ENCODE peak calls at places on chromosomes 5 and 9, in eight cellular contexts. G is frontal cortex; X is renal cortical epithelial cell; Z is GF-D8; O is activated CD8-positive, alpha-beta memory T cell treated with anti-CD3 and anti-CD28 coated beads, Interleukin-2, amount 50 U/mL, for 48 hours; B is ascending aorta; Y is choroid plexus epithelial cell; I is posterior cingulate gyrus. S is an unnamed sample.
A peak's percentile ranks its signal among the peaks of the same experiment; 100 is the strongest.

GRCh38 chr9:123399803-123400378 is 43.9 kb downstream of the CRB2 start:
- DNase-seq in G (no peak), X (no peak), Z (no peak), O (peak; percentile 73), B (no peak), Y (no peak), I (no peak), S (peak; percentile 58)

GRCh38 chr5:1886634-1887399 is 4.1 kb upstream of the IRX4 start:
- DNase-seq in G (peak; percentile 35), X (no peak), Z (no peak), O (no peak), B (no peak), Y (no peak), I (peak; percentile 16), S (no peak)

GRCh38 chr5:120767171-120767820 is 303.2 kb downstream of the PRR16 start:
- DNase-seq in G (no peak), X (peak; percentile 51), Z (no peak), O (no peak), B (no peak), Y (peak; percentile 76), I (no peak), S (no peak)

GRCh38 chr5:135576075-135576599 is 2.7 kb downstream of the CXCL14 start:
- DNase-seq in G (no peak), X (peak; percentile 60), Z (no peak), O (no peak), B (no peak), Y (peak; percentile 45), I (no peak), S (no peak)

GRCh38 chr9:36934478-36935065 is 99.5 kb downstream of the PAX5 start:
- DNase-seq in G (no peak), X (no peak), Z (no peak), O (no peak), B (no peak), Y (no peak), I (no peak), S (no peak)

GRCh38 chr9:87276327-87276841 is 221.3 kb upstream of the DAPK1 start:
- DNase-seq in G (no peak), X (peak; percentile 49), Z (no peak), O (no peak), B (no peak), Y (peak; percentile 95), I (no peak), S (no peak)

GRCh38 chr9:14768561-14769234 is 46.2 kb upstream of the CER1 start:
- DNase-seq in G (no peak), X (peak; percentile 68), Z (peak; percentile 2), O (no peak), B (no peak), Y (peak; percentile 77), I (no peak), S (peak; percentile 39)

GRCh38 chr5:16051246-16051645 is 128.3 kb downstream of the MARCHF11 start:
- DNase-seq in G (no peak), X (no peak), Z (no peak), O (no peak), B (no peak), Y (no peak), I (no peak), S (no peak)

GRCh38 chr5:58459860-58460726 is at the start of gene PLK2:
- DNase-seq in G (peak; percentile 97), X (peak; percentile 67), Z (no peak), O (peak; percentile 90), B (peak; percentile 66), Y (peak; percentile 98), I (peak; percentile 98), S (peak; percentile 86)

GRCh38 chr9:86695904-86696424 is 251.3 kb downstream of the GAS1 start:
- DNase-seq in G (no peak), X (peak; percentile 19), Z (no peak), O (no peak), B (no peak), Y (no peak), I (no peak), S (no peak)

GRCh38 chr5:132746592-132747063 is 598 bp upstream of the CCNI2 start:
- DNase-seq in G (no peak), X (peak; percentile 52), Z (no peak), O (no peak), B (no peak), Y (peak; percentile 42), I (no peak), S (no peak)